ENCODE peak calls at places on chromosomes 6 and 20, in eight cellular contexts. W is endothelial cell; B is GM04504; K is CD4-positive, alpha-beta T cell; T is anterior cingulate cortex; P is NCI-H2081; F is CD8-positive, alpha-beta memory T cell; R is iris pigment epithelial cell. U is an unnamed sample.

GRCh38 chr6:27296106-27296783 is 15.8 kb downstream of the POM121L2 start:
- DNase-seq in R (peak), T (no peak), F (no peak), W (peak), K (no peak), P (no peak), B (no peak), U (no peak)

GRCh38 chr6:137494967-137495595 is 887 bp upstream of the OLIG3 start:
- DNase-seq in F (no peak), W (peak), R (no peak), K (no peak), T (no peak), P (no peak), B (no peak), U (no peak)

GRCh38 chr6:20542927-20543602 is 8.8 kb downstream of the CDKAL1 start:
- DNase-seq in R (peak), W (no peak), K (no peak), F (no peak), P (peak), B (no peak), T (no peak), U (no peak)

GRCh38 chr20:10786678-10787077 is 112.9 kb upstream of the JAG1 start:
- DNase-seq in B (no peak), P (no peak), R (no peak), T (no peak), F (no peak), W (no peak), K (no peak), U (no peak)

GRCh38 chr6:328184-328670 is 35.9 kb downstream of the DUSP22 start:
- DNase-seq in P (no peak), K (no peak), W (no peak), F (no peak), T (no peak), B (peak), R (peak), U (peak)

GRCh38 chr6:25181923-25182322 is 97.3 kb upstream of the CARMIL1 start:
- DNase-seq in K (no peak), B (no peak), R (no peak), F (no peak), T (no peak), P (no peak), W (no peak), U (no peak)

GRCh38 chr6:39396854-39397253 is 74.4 kb upstream of the KCNK16 start:
- DNase-seq in F (no peak), P (no peak), T (no peak), W (no peak), B (no peak), K (no peak), R (no peak), U (no peak)

GRCh38 chr6:130697661-130698535 is 129.3 kb upstream of the SMLR1 start:
- DNase-seq in R (peak), K (peak), B (no peak), F (peak), W (peak), P (peak), T (peak), U (no peak)

GRCh38 chr6:135522975-135523692 is 25.6 kb upstream of the AHI1 start:
- DNase-seq in T (no peak), P (no peak), B (no peak), F (no peak), W (no peak), R (peak), K (no peak), U (no peak)

GRCh38 chr6:42136508-42137191 is 5.8 kb downstream of the C6orf132 start:
- DNase-seq in R (peak), W (peak), K (no peak), F (no peak), T (no peak), P (no peak), B (no peak), U (no peak)

GRCh38 chr6:166360243-166361079 is 18.1 kb upstream of the SFT2D1 start:
- DNase-seq in F (no peak), K (no peak), R (peak), T (no peak), B (no peak), P (no peak), W (no peak), U (no peak)

GRCh38 chr6:17486680-17487079 is 93.3 kb downstream of the CAP2 start:
- DNase-seq in R (no peak), K (no peak), T (no peak), B (no peak), P (no peak), W (no peak), F (no peak), U (no peak)

GRCh38 chr20:50528804-50529351 is 18.7 kb downstream of the PTPN1 start:
- DNase-seq in B (no peak), R (peak), W (no peak), P (no peak), T (no peak), K (no peak), F (no peak), U (no peak)

GRCh38 chr6:167778497-167779122 is 48.1 kb upstream of the AFDN start:
- DNase-seq in P (no peak), W (no peak), F (no peak), B (no peak), K (no peak), R (no peak), T (no peak), U (no peak)

GRCh38 chr20:49698477-49698876 is 15.2 kb downstream of the B4GALT5 start:
- DNase-seq in W (no peak), B (no peak), F (no peak), P (no peak), R (no peak), K (no peak), T (no peak), U (no peak)

GRCh38 chr20:5395932-5396727 is 79.4 kb upstream of the PROKR2 start:
- DNase-seq in F (no peak), P (no peak), R (no peak), W (no peak), B (no peak), T (no peak), K (no peak), U (no peak)

GRCh38 chr6:102085257-102085656 is 691.7 kb downstream of the GRIK2 start:
- DNase-seq in B (no peak), R (no peak), F (no peak), P (no peak), W (no peak), T (no peak), K (no peak), U (no peak)

GRCh38 chr6:28981391-28981832 is 23.7 kb downstream of the ZNF311 start:
- DNase-seq in P (peak), F (peak), B (peak), K (peak), R (peak), T (peak), W (peak), U (no peak)

GRCh38 chr6:87102296-87102695 is 7.4 kb upstream of the CGA start:
- DNase-seq in R (no peak), K (no peak), T (no peak), W (no peak), P (no peak), F (no peak), B (no peak), U (no peak)

GRCh38 chr20:51420111-51420510 is 122.4 kb downstream of the NFATC2 start:
- DNase-seq in W (no peak), K (no peak), B (no peak), P (no peak), T (no peak), R (peak), F (no peak), U (no peak)

GRCh38 chr20:2296545-2297351 is 947 bp downstream of the TGM3 start:
- DNase-seq in T (no peak), F (no peak), B (no peak), W (no peak), K (no peak), P (no peak), R (no peak), U (no peak)